ENCODE peak calls at places on chromosomes 7 and 10, in four cellular contexts. One of them, this sample, is unnamed.

GRCh38 chr10:58556516-58556915 is 43.8 kb downstream of the BICC1 start:
- DNase-seq in frontal cortex: no peak
- DNase-seq in fibroblast of lung: no peak
- DNase-seq in activated T-helper 9 cell treated with anti-CD3 and anti-CD28 coated beads, Interleukin-2, amount 50 U/mL, for 16 hours: no peak
- DNase-seq in this sample: no peak

GRCh38 chr10:98259606-98260319 is 8.2 kb downstream of the LOXL4 start:
- DNase-seq in fibroblast of lung: peak; percentile 24
- DNase-seq in activated T-helper 9 cell treated with anti-CD3 and anti-CD28 coated beads, Interleukin-2, amount 50 U/mL, for 16 hours: no peak
- DNase-seq in frontal cortex: no peak
- DNase-seq in this sample: no peak

GRCh38 chr10:72461085-72461484 is 106.4 kb upstream of the DNAJB12 start:
- DNase-seq in frontal cortex: no peak
- DNase-seq in activated T-helper 9 cell treated with anti-CD3 and anti-CD28 coated beads, Interleukin-2, amount 50 U/mL, for 16 hours: no peak
- DNase-seq in fibroblast of lung: no peak
- DNase-seq in this sample: no peak

GRCh38 chr10:100347568-100348195 is 649 bp downstream of the SCD start:
- DNase-seq in frontal cortex: no peak
- DNase-seq in fibroblast of lung: peak; percentile 18
- DNase-seq in activated T-helper 9 cell treated with anti-CD3 and anti-CD28 coated beads, Interleukin-2, amount 50 U/mL, for 16 hours: no peak
- DNase-seq in this sample: no peak

GRCh38 chr10:97874332-97874731 is 24.7 kb downstream of the GOLGA7B start:
- DNase-seq in activated T-helper 9 cell treated with anti-CD3 and anti-CD28 coated beads, Interleukin-2, amount 50 U/mL, for 16 hours: no peak
- DNase-seq in frontal cortex: no peak
- DNase-seq in fibroblast of lung: no peak
- DNase-seq in this sample: no peak

GRCh38 chr10:22816298-22816653 is 101.9 kb upstream of the PIP4K2A start:
- DNase-seq in activated T-helper 9 cell treated with anti-CD3 and anti-CD28 coated beads, Interleukin-2, amount 50 U/mL, for 16 hours: no peak
- DNase-seq in fibroblast of lung: peak; percentile 92
- DNase-seq in frontal cortex: no peak
- DNase-seq in this sample: no peak

GRCh38 chr7:50142421-50143113 is 49.5 kb upstream of the ZPBP start:
- DNase-seq in frontal cortex: no peak
- DNase-seq in fibroblast of lung: peak; percentile 48
- DNase-seq in activated T-helper 9 cell treated with anti-CD3 and anti-CD28 coated beads, Interleukin-2, amount 50 U/mL, for 16 hours: no peak
- DNase-seq in this sample: no peak

GRCh38 chr10:69497235-69497561 is 45.9 kb downstream of the TSPAN15 start:
- DNase-seq in frontal cortex: no peak
- DNase-seq in activated T-helper 9 cell treated with anti-CD3 and anti-CD28 coated beads, Interleukin-2, amount 50 U/mL, for 16 hours: no peak
- DNase-seq in fibroblast of lung: no peak
- DNase-seq in this sample: peak; percentile 46

GRCh38 chr7:117323877-117324699 is 1.2 kb upstream of the WNT2 start:
- DNase-seq in activated T-helper 9 cell treated with anti-CD3 and anti-CD28 coated beads, Interleukin-2, amount 50 U/mL, for 16 hours: no peak
- DNase-seq in frontal cortex: peak; percentile 35
- DNase-seq in fibroblast of lung: peak; percentile 40
- DNase-seq in this sample: no peak

GRCh38 chr7:42734568-42734967 is 177.3 kb downstream of the C7orf25 start:
- DNase-seq in frontal cortex: no peak
- DNase-seq in fibroblast of lung: peak; percentile 8
- DNase-seq in activated T-helper 9 cell treated with anti-CD3 and anti-CD28 coated beads, Interleukin-2, amount 50 U/mL, for 16 hours: no peak
- DNase-seq in this sample: no peak

GRCh38 chr10:103911021-103911459 is 6.9 kb downstream of the STN1 start:
- DNase-seq in activated T-helper 9 cell treated with anti-CD3 and anti-CD28 coated beads, Interleukin-2, amount 50 U/mL, for 16 hours: no peak
- DNase-seq in fibroblast of lung: no peak
- DNase-seq in frontal cortex: no peak
- DNase-seq in this sample: no peak

GRCh38 chr7:17090751-17091150 is 207.7 kb upstream of the AHR start:
- DNase-seq in fibroblast of lung: peak; percentile 67
- DNase-seq in frontal cortex: no peak
- DNase-seq in activated T-helper 9 cell treated with anti-CD3 and anti-CD28 coated beads, Interleukin-2, amount 50 U/mL, for 16 hours: no peak
- DNase-seq in this sample: no peak

GRCh38 chr7:151129882-151130591 is 37.5 kb downstream of the GBX1 start:
- DNase-seq in frontal cortex: no peak
- DNase-seq in activated T-helper 9 cell treated with anti-CD3 and anti-CD28 coated beads, Interleukin-2, amount 50 U/mL, for 16 hours: no peak
- DNase-seq in fibroblast of lung: no peak
- DNase-seq in this sample: no peak

GRCh38 chr7:68166525-68166924 is 1169.9 kb downstream of the TYW1 start:
- DNase-seq in activated T-helper 9 cell treated with anti-CD3 and anti-CD28 coated beads, Interleukin-2, amount 50 U/mL, for 16 hours: no peak
- DNase-seq in frontal cortex: no peak
- DNase-seq in fibroblast of lung: no peak
- DNase-seq in this sample: no peak

GRCh38 chr7:85275204-85275603 is 88.3 kb upstream of the SEMA3D start:
- DNase-seq in frontal cortex: no peak
- DNase-seq in fibroblast of lung: no peak
- DNase-seq in activated T-helper 9 cell treated with anti-CD3 and anti-CD28 coated beads, Interleukin-2, amount 50 U/mL, for 16 hours: no peak
- DNase-seq in this sample: no peak

GRCh38 chr10:62067560-62067959 is 166.1 kb downstream of the ARID5B start:
- DNase-seq in fibroblast of lung: no peak
- DNase-seq in activated T-helper 9 cell treated with anti-CD3 and anti-CD28 coated beads, Interleukin-2, amount 50 U/mL, for 16 hours: no peak
- DNase-seq in frontal cortex: no peak
- DNase-seq in this sample: no peak

GRCh38 chr7:82443044-82443800 is at the start of gene CACNA2D1:
- DNase-seq in fibroblast of lung: no peak
- DNase-seq in activated T-helper 9 cell treated with anti-CD3 and anti-CD28 coated beads, Interleukin-2, amount 50 U/mL, for 16 hours: no peak
- DNase-seq in frontal cortex: peak; percentile 38
- DNase-seq in this sample: peak; percentile 42

GRCh38 chr10:119786117-119786769 is 60.4 kb downstream of the INPP5F start:
- DNase-seq in fibroblast of lung: peak; percentile 26
- DNase-seq in frontal cortex: no peak
- DNase-seq in activated T-helper 9 cell treated with anti-CD3 and anti-CD28 coated beads, Interleukin-2, amount 50 U/mL, for 16 hours: no peak
- DNase-seq in this sample: no peak

This sample was measured in substantia nigra.